ENCODE peak calls at places on chromosomes 3 and 15, in ten cellular contexts. M, G, O, A, L, Y, S, E, C and T are unnamed samples.

GRCh38 chr3:46020766-46021510 is 6.3 kb downstream of the XCR1 start:
- DNase-seq in O (no peak), C (no peak), Y (no peak), L (no peak), S (no peak), M (no peak), E (no peak), A (no peak), G (no peak), T (no peak)

GRCh38 chr15:23565395-23566069 is at the start of gene MKRN3:
- DNase-seq in A (peak; percentile 98), L (no peak), Y (peak; percentile 49), M (peak; percentile 35), G (peak; percentile 9), O (no peak), S (peak; percentile 41), C (peak; percentile 51), E (no peak), T (peak; percentile 71)

GRCh38 chr3:90062018-90062417 is 954.6 kb downstream of the EPHA3 start:
- DNase-seq in O (no peak), M (no peak), Y (no peak), S (peak; percentile 35), E (no peak), A (no peak), L (no peak), G (no peak), C (peak; percentile 3), T (no peak)

GRCh38 chr15:55715355-55716076 is 27.4 kb downstream of the PRTG start:
- DNase-seq in L (no peak), E (no peak), A (no peak), Y (no peak), M (no peak), O (no peak), C (no peak), S (no peak), G (no peak), T (no peak)

GRCh38 chr3:47413751-47414150 is 32.9 kb downstream of the PTPN23 start:
- DNase-seq in E (no peak), G (no peak), C (no peak), L (no peak), A (no peak), O (no peak), M (no peak), Y (peak; percentile 51), S (no peak), T (no peak)

GRCh38 chr15:36742696-36743095 is 163.3 kb downstream of the CDIN1 start:
- DNase-seq in C (no peak), L (no peak), Y (no peak), O (no peak), S (no peak), A (no peak), M (no peak), E (peak; percentile 11), G (no peak), T (no peak)

GRCh38 chr3:42537350-42537749 is 34.9 kb downstream of the VIPR1 start:
- DNase-seq in O (no peak), C (peak; percentile 23), L (no peak), M (no peak), E (no peak), G (no peak), S (peak; percentile 12), A (no peak), Y (no peak), T (no peak)

GRCh38 chr3:159839561-159840379 is 148.9 kb upstream of the IL12A start:
- DNase-seq in L (no peak), S (no peak), C (no peak), M (no peak), O (no peak), E (no peak), G (no peak), Y (peak; percentile 85), A (peak; percentile 98), T (no peak)

GRCh38 chr3:11582123-11582968 is 61.4 kb downstream of the VGLL4 start:
- DNase-seq in O (peak; percentile 89), G (no peak), C (peak; percentile 91), Y (peak; percentile 70), L (peak; percentile 75), A (no peak), M (peak; percentile 92), S (peak; percentile 95), E (no peak), T (no peak)

GRCh38 chr3:14318638-14319037 is 83.8 kb upstream of the SLC6A6 start:
- DNase-seq in G (no peak), C (no peak), A (no peak), E (peak; percentile 41), M (no peak), O (no peak), S (no peak), Y (no peak), L (no peak), T (no peak)

GRCh38 chr15:70358871-70359647 is 261.3 kb upstream of the TLE3 start:
- DNase-seq in O (no peak), S (no peak), C (no peak), E (no peak), L (no peak), G (no peak), M (no peak), A (no peak), Y (no peak), T (no peak)

GRCh38 chr3:190384241-190384863 is 3.6 kb upstream of the CLDN16 start:
- DNase-seq in E (peak; percentile 89), S (peak; percentile 68), L (no peak), O (no peak), A (peak; percentile 94), M (peak; percentile 45), Y (no peak), C (peak; percentile 51), G (no peak), T (peak; percentile 2)

GRCh38 chr3:16448691-16449090 is 64.8 kb downstream of the RFTN1 start:
- DNase-seq in S (peak; percentile 96), M (peak; percentile 59), O (peak; percentile 83), L (peak; percentile 94), Y (no peak), E (no peak), A (peak; percentile 46), G (peak; percentile 61), C (peak; percentile 98), T (no peak)

GRCh38 chr15:69045810-69046209 is 31.3 kb downstream of the NOX5 start:
- DNase-seq in O (no peak), G (no peak), E (no peak), S (no peak), Y (no peak), C (peak; percentile 26), M (no peak), A (no peak), L (no peak), T (no peak)

GRCh38 chr3:42063886-42064285 is 27.3 kb upstream of the TRAK1 start:
- DNase-seq in L (peak; percentile 76), A (no peak), C (peak; percentile 100), Y (no peak), E (no peak), M (no peak), O (no peak), G (no peak), S (peak; percentile 82), T (no peak)

GRCh38 chr15:48566669-48567068 is 78.8 kb downstream of the FBN1 start:
- DNase-seq in C (no peak), G (no peak), S (peak; percentile 92), M (peak; percentile 76), O (no peak), Y (no peak), A (no peak), E (no peak), L (no peak), T (no peak)

GRCh38 chr3:125120370-125121122 is 64.7 kb upstream of the HEG1 start:
- DNase-seq in C (peak; percentile 36), S (no peak), O (no peak), Y (peak; percentile 56), E (no peak), L (no peak), G (no peak), A (peak; percentile 22), M (no peak), T (no peak)

GRCh38 chr15:78393137-78393536 is 44.9 kb upstream of the IREB2 start:
- DNase-seq in Y (no peak), S (no peak), E (no peak), C (no peak), M (no peak), O (no peak), L (no peak), A (no peak), G (no peak), T (no peak)

GRCh38 chr3:9970020-9970652 is 16.5 kb downstream of the EMC3 start:
- DNase-seq in O (no peak), M (peak; percentile 43), E (no peak), G (no peak), L (no peak), C (peak; percentile 87), S (peak; percentile 85), A (no peak), Y (no peak), T (no peak)

GRCh38 chr3:34283743-34284142 is 485.3 kb downstream of the PDCD6IP start:
- DNase-seq in L (no peak), E (no peak), Y (no peak), A (no peak), M (no peak), O (no peak), C (no peak), S (no peak), G (no peak), T (no peak)

GRCh38 chr3:14393440-14394111 is 8.8 kb upstream of the SLC6A6 start:
- DNase-seq in M (no peak), O (no peak), A (no peak), G (no peak), E (no peak), S (no peak), Y (no peak), L (peak; percentile 48), C (no peak), T (no peak)

GRCh38 chr3:135084404-135084803 is 289.3 kb downstream of the EPHB1 start:
- DNase-seq in G (no peak), Y (no peak), L (no peak), M (no peak), E (no peak), S (peak; percentile 43), O (no peak), A (no peak), C (peak; percentile 51), T (no peak)

GRCh38 chr3:110341047-110341446 is 730.6 kb upstream of the NECTIN3 start:
- DNase-seq in M (no peak), O (no peak), S (peak; percentile 28), L (no peak), C (peak; percentile 74), Y (no peak), G (no peak), A (no peak), E (no peak), T (no peak)